ENCODE peak calls at places on chromosomes 6 and 20, in five cellular contexts. One of them, this sample, is unnamed.

GRCh38 chr20:56429496-56429895 is 17.4 kb downstream of the CASS4 start:
- DNase-seq in GM12878: no peak
- DNase-seq in HCT116: no peak
- DNase-seq in K562: peak; percentile 76
- DNase-seq in SK-N-SH: no peak
- DNase-seq in this sample: no peak

GRCh38 chr20:36851490-36851889 is 24.4 kb upstream of the TLDC2 start:
- DNase-seq in K562: no peak
- DNase-seq in GM12878: no peak
- DNase-seq in HCT116: no peak
- DNase-seq in SK-N-SH: no peak
- DNase-seq in this sample: no peak

GRCh38 chr20:12210591-12210990 is 292.9 kb downstream of the BTBD3 start:
- DNase-seq in HCT116: no peak
- DNase-seq in GM12878: no peak
- DNase-seq in SK-N-SH: no peak
- DNase-seq in K562: no peak
- DNase-seq in this sample: no peak

GRCh38 chr6:107800564-107801164 is 23.4 kb downstream of the SCML4 start:
- DNase-seq in GM12878: no peak
- DNase-seq in HCT116: no peak
- DNase-seq in SK-N-SH: no peak
- DNase-seq in K562: no peak
- DNase-seq in this sample: peak; percentile 19

GRCh38 chr6:24381476-24382219 is 21.1 kb upstream of the MRS2 start:
- DNase-seq in K562: no peak
- DNase-seq in GM12878: no peak
- DNase-seq in HCT116: no peak
- DNase-seq in SK-N-SH: no peak
- DNase-seq in this sample: no peak

GRCh38 chr6:166411721-166412151 is 29.0 kb upstream of the MPC1 start:
- DNase-seq in GM12878: no peak
- DNase-seq in HCT116: no peak
- DNase-seq in K562: no peak
- DNase-seq in SK-N-SH: no peak
- DNase-seq in this sample: no peak

GRCh38 chr20:49426873-49427272 is 55.6 kb downstream of the KCNB1 start:
- DNase-seq in K562: no peak
- DNase-seq in HCT116: no peak
- DNase-seq in GM12878: no peak
- DNase-seq in SK-N-SH: no peak
- DNase-seq in this sample: no peak

GRCh38 chr6:31470801-31471200 is 27.1 kb upstream of the MICB start:
- DNase-seq in HCT116: no peak
- DNase-seq in GM12878: no peak
- DNase-seq in SK-N-SH: no peak
- DNase-seq in K562: no peak
- DNase-seq in this sample: no peak

GRCh38 chr20:56998438-56998837 is 268.0 kb downstream of the BMP7 start:
- DNase-seq in SK-N-SH: no peak
- DNase-seq in K562: no peak
- DNase-seq in HCT116: no peak
- DNase-seq in GM12878: no peak
- DNase-seq in this sample: no peak

GRCh38 chr6:108763931-108764579 is 84.2 kb upstream of the ARMC2 start:
- DNase-seq in SK-N-SH: no peak
- DNase-seq in K562: no peak
- DNase-seq in HCT116: no peak
- DNase-seq in GM12878: no peak
- DNase-seq in this sample: peak; percentile 93

GRCh38 chr20:38084425-38084951 is 50.9 kb downstream of the RPRD1B start:
- DNase-seq in GM12878: no peak
- DNase-seq in HCT116: no peak
- DNase-seq in SK-N-SH: no peak
- DNase-seq in K562: peak; percentile 78
- DNase-seq in this sample: peak; percentile 79

GRCh38 chr6:144190593-144190992 is 40.3 kb downstream of the STX11 start:
- DNase-seq in GM12878: no peak
- DNase-seq in HCT116: no peak
- DNase-seq in SK-N-SH: no peak
- DNase-seq in K562: no peak
- DNase-seq in this sample: no peak

GRCh38 chr6:55980627-55981211 is 105.3 kb upstream of the BMP5 start:
- DNase-seq in K562: no peak
- DNase-seq in SK-N-SH: peak; percentile 29
- DNase-seq in GM12878: no peak
- DNase-seq in HCT116: peak; percentile 18
- DNase-seq in this sample: peak; percentile 42

GRCh38 chr6:24982231-24982630 is 46.5 kb upstream of the RIPOR2 start:
- DNase-seq in SK-N-SH: no peak
- DNase-seq in HCT116: no peak
- DNase-seq in GM12878: no peak
- DNase-seq in K562: no peak
- DNase-seq in this sample: no peak

GRCh38 chr6:107542170-107542569 is 52.3 kb downstream of the SOBP start:
- DNase-seq in HCT116: no peak
- DNase-seq in K562: peak; percentile 12
- DNase-seq in GM12878: no peak
- DNase-seq in SK-N-SH: no peak
- DNase-seq in this sample: no peak

GRCh38 chr6:157615411-157615763 is 207.7 kb upstream of the SNX9 start:
- DNase-seq in HCT116: no peak
- DNase-seq in GM12878: no peak
- DNase-seq in SK-N-SH: no peak
- DNase-seq in K562: no peak
- DNase-seq in this sample: no peak

GRCh38 chr6:45479834-45480696 is 102.3 kb upstream of the SUPT3H start:
- DNase-seq in SK-N-SH: no peak
- DNase-seq in K562: no peak
- DNase-seq in HCT116: no peak
- DNase-seq in GM12878: no peak
- DNase-seq in this sample: no peak

GRCh38 chr6:14068133-14068532 is 49.4 kb upstream of the CD83 start:
- DNase-seq in K562: no peak
- DNase-seq in SK-N-SH: no peak
- DNase-seq in GM12878: no peak
- DNase-seq in HCT116: no peak
- DNase-seq in this sample: no peak

GRCh38 chr6:50030350-50030749 is 8.6 kb upstream of the DEFB110 start:
- DNase-seq in GM12878: no peak
- DNase-seq in K562: no peak
- DNase-seq in SK-N-SH: no peak
- DNase-seq in HCT116: no peak
- DNase-seq in this sample: no peak

GRCh38 chr6:43992783-43993505 is 134.3 kb downstream of the MRPL14 start:
- DNase-seq in HCT116: no peak
- DNase-seq in K562: no peak
- DNase-seq in SK-N-SH: no peak
- DNase-seq in GM12878: no peak
- DNase-seq in this sample: no peak

GRCh38 chr6:154653853-154654252 is 79.4 kb upstream of the SCAF8 start:
- DNase-seq in SK-N-SH: no peak
- DNase-seq in K562: no peak
- DNase-seq in GM12878: no peak
- DNase-seq in HCT116: no peak
- DNase-seq in this sample: no peak

GRCh38 chr6:87391334-87391733 is 16.4 kb upstream of the CFAP206 start:
- DNase-seq in GM12878: no peak
- DNase-seq in HCT116: peak; percentile 19
- DNase-seq in K562: peak; percentile 63
- DNase-seq in SK-N-SH: peak; percentile 56
- DNase-seq in this sample: peak; percentile 52

GRCh38 chr6:43865947-43866346 is 95.9 kb downstream of the VEGFA start:
- DNase-seq in K562: no peak
- DNase-seq in HCT116: no peak
- DNase-seq in SK-N-SH: no peak
- DNase-seq in GM12878: no peak
- DNase-seq in this sample: no peak

GRCh38 chr20:34582911-34583310 is 24.4 kb downstream of the MAP1LC3A start:
- DNase-seq in GM12878: no peak
- DNase-seq in HCT116: no peak
- DNase-seq in SK-N-SH: no peak
- DNase-seq in K562: peak; percentile 12
- DNase-seq in this sample: peak; percentile 59

GRCh38 chr20:43849496-43850197 is 65.0 kb upstream of the TOX2 start:
- DNase-seq in SK-N-SH: no peak
- DNase-seq in K562: no peak
- DNase-seq in GM12878: no peak
- DNase-seq in HCT116: no peak
- DNase-seq in this sample: no peak

GRCh38 chr20:38219006-38219950 is 41.3 kb downstream of the KIAA1755 start:
- DNase-seq in GM12878: no peak
- DNase-seq in HCT116: no peak
- DNase-seq in SK-N-SH: no peak
- DNase-seq in K562: no peak
- DNase-seq in this sample: no peak

GRCh38 chr20:9531581-9531980 is 17.2 kb downstream of the LAMP5 start:
- DNase-seq in SK-N-SH: no peak
- DNase-seq in HCT116: no peak
- DNase-seq in GM12878: no peak
- DNase-seq in K562: no peak
- DNase-seq in this sample: no peak

GRCh38 chr20:366042-366718 is 14.4 kb upstream of the TRIB3 start:
- DNase-seq in HCT116: no peak
- DNase-seq in GM12878: no peak
- DNase-seq in SK-N-SH: no peak
- DNase-seq in K562: no peak
- DNase-seq in this sample: no peak

GRCh38 chr6:169853196-169854082 is 102.0 kb downstream of the ERMARD start:
- DNase-seq in GM12878: no peak
- DNase-seq in SK-N-SH: no peak
- DNase-seq in K562: no peak
- DNase-seq in HCT116: no peak
- DNase-seq in this sample: no peak

GRCh38 chr6:134451529-134451928 is 133.6 kb upstream of the SGK1 start:
- DNase-seq in SK-N-SH: no peak
- DNase-seq in K562: peak; percentile 38
- DNase-seq in GM12878: no peak
- DNase-seq in HCT116: no peak
- DNase-seq in this sample: no peak

GRCh38 chr6:16505711-16506362 is 255.4 kb downstream of the ATXN1 start:
- DNase-seq in HCT116: no peak
- DNase-seq in K562: no peak
- DNase-seq in GM12878: no peak
- DNase-seq in SK-N-SH: no peak
- DNase-seq in this sample: no peak

GRCh38 chr6:11215773-11216172 is 16.7 kb downstream of the NEDD9 start:
- DNase-seq in HCT116: no peak
- DNase-seq in GM12878: no peak
- DNase-seq in SK-N-SH: no peak
- DNase-seq in K562: no peak
- DNase-seq in this sample: no peak
- TF ChIP-seq ZBTB33 in HCT116: no peak
- TF ChIP-seq ZBTB33 in GM12878: no peak
- TF ChIP-seq ZBTB33 in SK-N-SH: no peak
- TF ChIP-seq ZBTB33 in K562: no peak
- TF ChIP-seq ZBTB33 in this sample: no peak

GRCh38 chr20:58267389-58268215 is 39.1 kb upstream of the ANKRD60 start:
- DNase-seq in GM12878: no peak
- DNase-seq in K562: peak; percentile 52
- DNase-seq in HCT116: no peak
- DNase-seq in SK-N-SH: no peak
- DNase-seq in this sample: no peak

GRCh38 chr20:58268421-58268821 is 40.0 kb upstream of the ANKRD60 start:
- DNase-seq in HCT116: no peak
- DNase-seq in GM12878: no peak
- DNase-seq in SK-N-SH: no peak
- DNase-seq in K562: peak; percentile 21
- DNase-seq in this sample: peak; percentile 22

GRCh38 chr20:58268936-58269619 is 40.4 kb upstream of the RAB22A start:
- DNase-seq in HCT116: no peak
- DNase-seq in K562: peak; percentile 70
- DNase-seq in SK-N-SH: no peak
- DNase-seq in GM12878: no peak
- DNase-seq in this sample: no peak

GRCh38 chr20:58274384-58274783 is 35.1 kb upstream of the RAB22A start:
- DNase-seq in HCT116: no peak
- DNase-seq in K562: no peak
- DNase-seq in SK-N-SH: no peak
- DNase-seq in GM12878: no peak
- DNase-seq in this sample: no peak

GRCh38 chr20:58271596-58272460 is 37.7 kb upstream of the RAB22A start:
- DNase-seq in K562: no peak
- DNase-seq in GM12878: no peak
- DNase-seq in HCT116: no peak
- DNase-seq in SK-N-SH: peak; percentile 50
- DNase-seq in this sample: no peak
- TF ChIP-seq ZBTB33 in K562: no peak
- TF ChIP-seq ZBTB33 in GM12878: no peak
- TF ChIP-seq ZBTB33 in HCT116: no peak
- TF ChIP-seq ZBTB33 in SK-N-SH: no peak
- TF ChIP-seq ZBTB33 in this sample: no peak

GRCh38 chr20:20024942-20025341 is 7.8 kb downstream of the NAA20 start:
- DNase-seq in GM12878: no peak
- DNase-seq in SK-N-SH: no peak
- DNase-seq in K562: no peak
- DNase-seq in HCT116: no peak
- DNase-seq in this sample: no peak

GRCh38 chr20:20023395-20023794 is 6.2 kb downstream of the NAA20 start:
- DNase-seq in HCT116: no peak
- DNase-seq in GM12878: no peak
- DNase-seq in SK-N-SH: no peak
- DNase-seq in K562: no peak
- DNase-seq in this sample: no peak

GRCh38 chr20:20021835-20022234 is 4.7 kb downstream of the NAA20 start:
- DNase-seq in SK-N-SH: no peak
- DNase-seq in GM12878: no peak
- DNase-seq in K562: no peak
- DNase-seq in HCT116: no peak
- DNase-seq in this sample: no peak

GRCh38 chr20:20019123-20019522 is 2.0 kb downstream of the NAA20 start:
- DNase-seq in SK-N-SH: no peak
- DNase-seq in K562: peak; percentile 41
- DNase-seq in HCT116: no peak
- DNase-seq in GM12878: no peak
- DNase-seq in this sample: no peak

DNA sequence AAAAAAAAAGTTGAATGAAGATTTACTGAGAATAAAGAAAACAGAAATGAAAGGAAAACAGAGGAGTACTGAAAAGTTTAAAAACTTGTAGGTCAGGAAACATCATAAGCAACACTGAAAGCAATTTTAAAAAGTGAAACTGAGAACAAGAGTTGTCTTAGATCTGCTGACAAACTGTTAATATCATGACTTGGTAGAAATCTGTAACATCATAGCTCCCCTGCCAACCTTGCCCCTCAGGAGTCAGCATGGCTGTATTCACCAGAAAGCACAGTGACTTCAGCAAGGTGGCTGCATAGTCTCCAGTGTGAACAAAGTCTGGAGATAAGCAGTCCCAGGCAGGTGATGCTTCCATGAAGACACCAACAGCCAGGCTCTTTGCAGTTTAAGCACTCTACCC is 5.3 kb downstream of the NAA20 start:
- DNase-seq in GM12878: peak; percentile 16
- DNase-seq in SK-N-SH: no peak
- DNase-seq in K562: no peak
- DNase-seq in HCT116: no peak
- DNase-seq in this sample: no peak
- TF ChIP-seq ZBTB33 in GM12878: no peak
- TF ChIP-seq ZBTB33 in SK-N-SH: no peak
- TF ChIP-seq ZBTB33 in K562: no peak
- TF ChIP-seq ZBTB33 in HCT116: no peak
- TF ChIP-seq ZBTB33 in this sample: no peak

GRCh38 chr20:4726710-4727391 is 5.1 kb downstream of the PRND start:
- DNase-seq in HCT116: no peak
- DNase-seq in GM12878: peak; percentile 24
- DNase-seq in K562: no peak
- DNase-seq in SK-N-SH: no peak
- DNase-seq in this sample: no peak
- TF ChIP-seq ZBTB33 in HCT116: no peak
- TF ChIP-seq ZBTB33 in GM12878: no peak
- TF ChIP-seq ZBTB33 in K562: no peak
- TF ChIP-seq ZBTB33 in SK-N-SH: no peak
- TF ChIP-seq ZBTB33 in this sample: no peak

This sample was measured in HepG2.